ENCODE peak calls at places on chromosomes 2 and 18, in four cellular contexts. S, F, V and K are unnamed samples.

GRCh38 chr2:238389985-238390682 is 36.6 kb upstream of the ASB1 start:
- DNase-seq in S (no peak), F (no peak), V (peak; percentile 67), K (no peak)

GRCh38 chr2:128544321-128545037 is 225.8 kb upstream of the HS6ST1 start:
- DNase-seq in S (no peak), F (no peak), V (no peak), K (no peak)

GRCh38 chr18:58453167-58453804 is 175.6 kb downstream of the ALPK2 start:
- DNase-seq in S (no peak), F (no peak), V (no peak), K (no peak)

GRCh38 chr18:77300579-77300978 is 50.9 kb downstream of the GALR1 start:
- DNase-seq in S (no peak), F (no peak), V (no peak), K (no peak)

GRCh38 chr18:66757946-66758345 is 154.1 kb upstream of the CDH19 start:
- DNase-seq in S (no peak), F (no peak), V (no peak), K (no peak)

GRCh38 chr2:232263295-232263694 is 115.3 kb upstream of the ALPP start:
- DNase-seq in S (no peak), F (no peak), V (no peak), K (no peak)

GRCh38 chr2:30310411-30310810 is 79.1 kb downstream of the LBH start:
- DNase-seq in S (no peak), F (no peak), V (no peak), K (no peak)

GRCh38 chr2:130790808-130791616 is 35.7 kb downstream of the AMER3 start:
- DNase-seq in S (no peak), F (no peak), V (no peak), K (no peak)

GRCh38 chr2:31060397-31060796 is 77.8 kb downstream of the GALNT14 start:
- DNase-seq in S (no peak), F (no peak), V (no peak), K (no peak)

GRCh38 chr2:83827618-83828017 is 631.5 kb downstream of the SUCLG1 start:
- DNase-seq in S (peak; percentile 9), F (peak; percentile 13), V (no peak), K (no peak)

GRCh38 chr2:180406687-180407086 is 399.6 kb upstream of the CWC22 start:
- DNase-seq in S (no peak), F (no peak), V (no peak), K (no peak)

GRCh38 chr2:203018181-203018580 is 3.5 kb downstream of the NBEAL1 start:
- DNase-seq in S (peak; percentile 41), F (no peak), V (no peak), K (peak; percentile 3)

GRCh38 chr2:213834746-213835145 is 550.5 kb downstream of the SPAG16 start:
- DNase-seq in S (no peak), F (no peak), V (no peak), K (no peak)

GRCh38 chr18:48877941-48878340 is 72.8 kb downstream of the SMAD7 start:
- DNase-seq in S (no peak), F (no peak), V (no peak), K (no peak)

GRCh38 chr2:64104944-64105343 is 39.3 kb downstream of the PELI1 start:
- DNase-seq in S (no peak), F (no peak), V (peak; percentile 12), K (no peak)

GRCh38 chr2:26572589-26572988 is 68.6 kb downstream of the CIB4 start:
- DNase-seq in S (no peak), F (no peak), V (no peak), K (no peak)

GRCh38 chr2:148654414-148654813 is 9.9 kb downstream of the EPC2 start:
- DNase-seq in S (no peak), F (no peak), V (no peak), K (no peak)

GRCh38 chr18:69387181-69387580 is 13.5 kb upstream of the DOK6 start:
- DNase-seq in S (no peak), F (no peak), V (no peak), K (no peak)

GRCh38 chr2:188969236-188970032 is 4.7 kb upstream of the COL3A1 start:
- DNase-seq in S (no peak), F (no peak), V (no peak), K (no peak)

GRCh38 chr18:67432806-67433205 is 83.7 kb downstream of the DSEL start:
- DNase-seq in S (no peak), F (no peak), V (no peak), K (no peak)

GRCh38 chr2:172930871-172931255 is 144.8 kb upstream of the MAP3K20 start:
- DNase-seq in S (no peak), F (no peak), V (peak; percentile 36), K (no peak)

GRCh38 chr2:176140520-176141317 is 10.6 kb upstream of the HOXD4 start:
- DNase-seq in S (peak; percentile 73), F (peak; percentile 70), V (no peak), K (peak; percentile 42)

GRCh38 chr18:79616651-79617518 is 62.7 kb upstream of the CTDP1 start:
- DNase-seq in S (no peak), F (no peak), V (no peak), K (no peak)

GRCh38 chr2:113136828-113137775 is 9.7 kb downstream of the IL1RN start:
- DNase-seq in S (peak; percentile 44), F (peak; percentile 68), V (no peak), K (peak; percentile 39)